ENCODE peak calls at places on chromosome 1, in seven cellular contexts. One of them, this sample, is unnamed.

GRCh38 chr1:109827466-109827865 is 63.7 kb upstream of the EPS8L3 start:
- DNase-seq in RWPE1: no peak
- DNase-seq in prostate gland: no peak
- DNase-seq in esophagus squamous epithelium: no peak
- DNase-seq in endodermal cell: peak
- DNase-seq in WTC11: no peak
- DNase-seq in mesothelial cell of epicardium: no peak
- DNase-seq in this sample: peak

GRCh38 chr1:39672551-39672947 is 642 bp upstream of the NT5C1A start:
- DNase-seq in esophagus squamous epithelium: no peak
- DNase-seq in endodermal cell: peak
- DNase-seq in prostate gland: no peak
- DNase-seq in WTC11: peak
- DNase-seq in RWPE1: no peak
- DNase-seq in mesothelial cell of epicardium: no peak
- DNase-seq in this sample: no peak

GRCh38 chr1:150072959-150073358 is 5.4 kb downstream of the VPS45 start:
- DNase-seq in esophagus squamous epithelium: no peak
- DNase-seq in WTC11: no peak
- DNase-seq in mesothelial cell of epicardium: no peak
- DNase-seq in prostate gland: no peak
- DNase-seq in endodermal cell: no peak
- DNase-seq in RWPE1: peak
- DNase-seq in this sample: no peak

GRCh38 chr1:92784051-92784638 is 763 bp downstream of the EVI5 start:
- DNase-seq in prostate gland: peak
- DNase-seq in RWPE1: peak
- DNase-seq in WTC11: no peak
- DNase-seq in mesothelial cell of epicardium: no peak
- DNase-seq in esophagus squamous epithelium: no peak
- DNase-seq in endodermal cell: peak
- DNase-seq in this sample: peak

GRCh38 chr1:116166655-116167054 is 55.5 kb downstream of the MAB21L3 start:
- DNase-seq in RWPE1: no peak
- DNase-seq in endodermal cell: no peak
- DNase-seq in esophagus squamous epithelium: no peak
- DNase-seq in WTC11: no peak
- DNase-seq in mesothelial cell of epicardium: no peak
- DNase-seq in prostate gland: no peak
- DNase-seq in this sample: no peak

GRCh38 chr1:65469889-65470340 is 49.4 kb downstream of the LEPR start:
- DNase-seq in mesothelial cell of epicardium: no peak
- DNase-seq in prostate gland: no peak
- DNase-seq in endodermal cell: no peak
- DNase-seq in esophagus squamous epithelium: no peak
- DNase-seq in WTC11: no peak
- DNase-seq in RWPE1: no peak
- DNase-seq in this sample: no peak

GRCh38 chr1:228781161-228781771 is 46.0 kb downstream of the RHOU start:
- DNase-seq in prostate gland: no peak
- DNase-seq in endodermal cell: peak
- DNase-seq in RWPE1: no peak
- DNase-seq in esophagus squamous epithelium: no peak
- DNase-seq in mesothelial cell of epicardium: no peak
- DNase-seq in WTC11: no peak
- DNase-seq in this sample: no peak

GRCh38 chr1:51101976-51102375 is at the start of gene C1orf185:
- DNase-seq in prostate gland: no peak
- DNase-seq in esophagus squamous epithelium: no peak
- DNase-seq in endodermal cell: no peak
- DNase-seq in mesothelial cell of epicardium: no peak
- DNase-seq in WTC11: no peak
- DNase-seq in RWPE1: no peak
- DNase-seq in this sample: no peak

GRCh38 chr1:62213075-62213914 is 18.6 kb downstream of the L1TD1 start:
- DNase-seq in endodermal cell: peak
- DNase-seq in WTC11: no peak
- DNase-seq in esophagus squamous epithelium: no peak
- DNase-seq in mesothelial cell of epicardium: no peak
- DNase-seq in prostate gland: no peak
- DNase-seq in RWPE1: no peak
- DNase-seq in this sample: no peak

GRCh38 chr1:158249646-158250045 is 4.6 kb upstream of the CD1A start:
- DNase-seq in mesothelial cell of epicardium: no peak
- DNase-seq in endodermal cell: no peak
- DNase-seq in prostate gland: no peak
- DNase-seq in WTC11: no peak
- DNase-seq in RWPE1: no peak
- DNase-seq in esophagus squamous epithelium: no peak
- DNase-seq in this sample: no peak

GRCh38 chr1:201602413-201603265 is 63.7 kb downstream of the NAV1 start:
- DNase-seq in mesothelial cell of epicardium: no peak
- DNase-seq in prostate gland: no peak
- DNase-seq in esophagus squamous epithelium: no peak
- DNase-seq in RWPE1: peak
- DNase-seq in WTC11: no peak
- DNase-seq in endodermal cell: no peak
- DNase-seq in this sample: peak

GRCh38 chr1:94327001-94327685 is 89.8 kb upstream of the ARHGAP29 start:
- DNase-seq in endodermal cell: peak
- DNase-seq in RWPE1: no peak
- DNase-seq in WTC11: peak
- DNase-seq in mesothelial cell of epicardium: no peak
- DNase-seq in esophagus squamous epithelium: no peak
- DNase-seq in prostate gland: no peak
- DNase-seq in this sample: peak

GRCh38 chr1:193703101-193703500 is 516.7 kb upstream of the B3GALT2 start:
- DNase-seq in prostate gland: no peak
- DNase-seq in endodermal cell: no peak
- DNase-seq in mesothelial cell of epicardium: no peak
- DNase-seq in WTC11: no peak
- DNase-seq in RWPE1: no peak
- DNase-seq in esophagus squamous epithelium: no peak
- DNase-seq in this sample: no peak

DNA sequence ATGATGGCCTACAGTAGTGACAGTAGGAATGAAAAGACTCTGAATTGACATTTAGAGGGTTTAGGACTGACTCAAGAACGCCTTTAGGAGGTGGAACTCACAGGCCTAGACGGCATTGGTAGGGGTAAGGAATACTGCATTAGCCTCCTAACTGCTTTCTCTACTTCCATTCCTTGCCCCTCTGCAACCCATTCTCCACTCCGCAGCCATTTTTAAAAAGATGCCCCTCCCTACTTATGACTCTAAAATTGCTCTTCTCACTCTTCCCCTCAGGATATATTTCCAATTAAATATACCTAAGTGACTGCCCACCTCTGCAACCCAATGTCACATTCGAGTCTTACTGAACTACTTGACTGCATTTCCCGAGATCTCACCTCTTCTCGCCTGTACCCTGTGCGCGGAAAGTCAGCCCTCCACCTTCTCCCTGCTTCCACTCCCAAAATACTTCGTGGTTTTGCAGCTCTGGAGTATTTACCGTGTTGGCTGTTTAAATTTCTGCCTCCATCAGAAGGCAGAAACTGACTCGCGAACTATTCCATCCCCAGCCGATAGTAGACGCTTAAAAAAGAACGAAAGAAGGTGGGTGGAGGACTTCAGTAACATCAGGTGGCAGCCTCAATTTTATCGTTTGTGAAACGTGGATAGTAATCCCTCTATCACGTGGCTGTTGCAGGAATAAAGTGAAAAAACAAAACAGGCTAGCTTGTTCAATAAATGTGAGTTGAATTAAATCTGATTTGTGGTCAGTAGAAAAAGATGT is 1.1 kb upstream of the YBX1 start:
- DNase-seq in endodermal cell: peak
- DNase-seq in mesothelial cell of epicardium: no peak
- DNase-seq in RWPE1: no peak
- DNase-seq in esophagus squamous epithelium: no peak
- DNase-seq in WTC11: no peak
- DNase-seq in prostate gland: no peak
- DNase-seq in this sample: no peak
- TF ChIP-seq CTCF in endodermal cell: no peak
- TF ChIP-seq CTCF in mesothelial cell of epicardium: no peak
- TF ChIP-seq CTCF in RWPE1: no peak
- TF ChIP-seq CTCF in esophagus squamous epithelium: no peak
- TF ChIP-seq CTCF in WTC11: no peak
- TF ChIP-seq CTCF in prostate gland: no peak
- TF ChIP-seq CTCF in this sample: no peak

GRCh38 chr1:205583461-205584130 is 48.2 kb downstream of the ELK4 start:
- DNase-seq in prostate gland: no peak
- DNase-seq in RWPE1: no peak
- DNase-seq in endodermal cell: peak
- DNase-seq in esophagus squamous epithelium: no peak
- DNase-seq in WTC11: no peak
- DNase-seq in mesothelial cell of epicardium: no peak
- DNase-seq in this sample: no peak

GRCh38 chr1:205582471-205583291 is 49.1 kb downstream of the ELK4 start:
- DNase-seq in endodermal cell: peak
- DNase-seq in WTC11: peak
- DNase-seq in mesothelial cell of epicardium: no peak
- DNase-seq in esophagus squamous epithelium: no peak
- DNase-seq in prostate gland: no peak
- DNase-seq in RWPE1: no peak
- DNase-seq in this sample: no peak

GRCh38 chr1:205585169-205585834 is 46.5 kb downstream of the ELK4 start:
- DNase-seq in mesothelial cell of epicardium: no peak
- DNase-seq in esophagus squamous epithelium: no peak
- DNase-seq in RWPE1: no peak
- DNase-seq in WTC11: no peak
- DNase-seq in prostate gland: no peak
- DNase-seq in endodermal cell: peak
- DNase-seq in this sample: no peak

GRCh38 chr1:205585835-205586785 is 45.7 kb downstream of the ELK4 start:
- DNase-seq in WTC11: no peak
- DNase-seq in prostate gland: no peak
- DNase-seq in RWPE1: no peak
- DNase-seq in mesothelial cell of epicardium: no peak
- DNase-seq in endodermal cell: no peak
- DNase-seq in esophagus squamous epithelium: no peak
- DNase-seq in this sample: no peak

DNA sequence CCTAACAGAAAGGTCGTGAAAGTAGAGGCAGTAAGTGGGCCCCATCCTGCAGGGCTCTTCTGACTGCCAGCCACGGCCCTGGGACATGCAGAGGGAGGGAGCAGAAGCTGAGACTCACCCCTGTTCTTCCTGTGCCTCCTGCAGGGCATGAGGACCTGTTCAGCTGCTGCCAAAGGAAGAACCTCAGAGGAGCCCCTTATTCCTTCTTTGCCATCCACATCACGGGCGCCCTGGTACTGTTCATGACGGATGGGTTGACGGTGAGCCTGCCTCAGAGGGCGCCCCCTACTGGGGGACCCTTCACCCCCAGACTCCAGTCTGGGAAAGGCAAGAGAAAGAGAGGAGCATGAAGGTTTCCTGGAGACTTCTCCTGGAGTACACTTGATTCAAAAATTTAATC is 47.1 kb downstream of the ELK4 start:
- DNase-seq in mesothelial cell of epicardium: no peak
- DNase-seq in esophagus squamous epithelium: no peak
- DNase-seq in RWPE1: no peak
- DNase-seq in prostate gland: no peak
- DNase-seq in WTC11: no peak
- DNase-seq in endodermal cell: peak
- DNase-seq in this sample: no peak
- TF ChIP-seq CTCF in mesothelial cell of epicardium: peak
- TF ChIP-seq CTCF in esophagus squamous epithelium: peak
- TF ChIP-seq CTCF in RWPE1: peak
- TF ChIP-seq CTCF in prostate gland: no peak
- TF ChIP-seq CTCF in WTC11: peak
- TF ChIP-seq CTCF in endodermal cell: peak
- TF ChIP-seq CTCF in this sample: peak

GRCh38 chr1:196902344-196902743 is 14.5 kb downstream of the CFHR4 start:
- DNase-seq in WTC11: no peak
- DNase-seq in endodermal cell: no peak
- DNase-seq in RWPE1: no peak
- DNase-seq in prostate gland: no peak
- DNase-seq in esophagus squamous epithelium: no peak
- DNase-seq in mesothelial cell of epicardium: no peak
- DNase-seq in this sample: no peak
- TF ChIP-seq CTCF in WTC11: no peak
- TF ChIP-seq CTCF in endodermal cell: peak
- TF ChIP-seq CTCF in RWPE1: no peak
- TF ChIP-seq CTCF in prostate gland: no peak
- TF ChIP-seq CTCF in esophagus squamous epithelium: no peak
- TF ChIP-seq CTCF in mesothelial cell of epicardium: no peak
- TF ChIP-seq CTCF in this sample: no peak

DNA sequence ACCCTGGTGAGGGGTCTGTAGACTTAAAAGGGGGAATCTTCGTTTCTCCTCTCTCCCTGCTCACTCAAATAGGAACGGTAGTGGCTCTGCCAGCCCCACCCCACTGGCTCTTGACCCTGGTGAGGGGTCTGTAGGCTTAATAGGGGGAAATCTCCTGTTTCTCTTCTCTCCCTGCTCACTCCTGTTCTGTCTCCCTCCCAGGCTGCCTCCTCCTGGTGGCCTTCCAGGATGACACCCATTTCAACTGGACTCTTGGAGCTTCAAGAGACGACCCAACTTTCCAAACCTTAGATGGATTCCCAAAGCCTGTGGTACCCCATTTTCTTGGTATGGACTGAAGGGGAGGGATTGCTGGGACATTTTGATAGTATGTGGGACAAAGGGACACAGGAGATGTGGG is 1.4 kb upstream of the EPHB2 start:
- DNase-seq in esophagus squamous epithelium: no peak
- DNase-seq in RWPE1: no peak
- DNase-seq in endodermal cell: peak
- DNase-seq in WTC11: peak
- DNase-seq in mesothelial cell of epicardium: no peak
- DNase-seq in prostate gland: no peak
- DNase-seq in this sample: peak
- TF ChIP-seq CTCF in esophagus squamous epithelium: no peak
- TF ChIP-seq CTCF in RWPE1: no peak
- TF ChIP-seq CTCF in endodermal cell: peak
- TF ChIP-seq CTCF in WTC11: peak
- TF ChIP-seq CTCF in mesothelial cell of epicardium: peak
- TF ChIP-seq CTCF in prostate gland: no peak
- TF ChIP-seq CTCF in this sample: no peak

GRCh38 chr1:118304722-118305344 is 119.8 kb upstream of the SPAG17 start:
- DNase-seq in prostate gland: no peak
- DNase-seq in RWPE1: peak
- DNase-seq in endodermal cell: peak
- DNase-seq in mesothelial cell of epicardium: no peak
- DNase-seq in WTC11: no peak
- DNase-seq in esophagus squamous epithelium: no peak
- DNase-seq in this sample: no peak
- TF ChIP-seq CTCF in prostate gland: no peak
- TF ChIP-seq CTCF in RWPE1: peak
- TF ChIP-seq CTCF in endodermal cell: peak
- TF ChIP-seq CTCF in mesothelial cell of epicardium: no peak
- TF ChIP-seq CTCF in WTC11: no peak
- TF ChIP-seq CTCF in esophagus squamous epithelium: peak
- TF ChIP-seq CTCF in this sample: no peak